ENCODE peak calls at places on chromosome 10, in four cellular contexts. I is mammary epithelial cell, O is upper lobe of right lung, U is body of pancreas. N is an unnamed sample.

GRCh38 chr10:6037975-6038624 is 24.1 kb downstream of the IL2RA start:
- DNase-seq in U (no peak), O (no peak), I (no peak), N (no peak)

GRCh38 chr10:112509558-112510299 is 62.7 kb downstream of the VTI1A start:
- DNase-seq in I (no peak), O (no peak), U (no peak), N (no peak)

GRCh38 chr10:12730809-12731519 is 270.5 kb downstream of the CCDC3 start:
- DNase-seq in U (no peak), O (no peak), I (no peak), N (no peak)

GRCh38 chr10:86139066-86139657 is 227.4 kb downstream of the GRID1 start:
- DNase-seq in O (no peak), I (no peak), U (peak), N (no peak)

GRCh38 chr10:94314913-94315545 is 47.7 kb downstream of the NOC3L start:
- DNase-seq in I (no peak), U (no peak), O (no peak), N (no peak)

GRCh38 chr10:50347394-50347802 is 96.1 kb upstream of the ASAH2 start:
- DNase-seq in U (no peak), O (no peak), I (no peak), N (no peak)

GRCh38 chr10:44343836-44344235 is 41.1 kb downstream of the CXCL12 start:
- DNase-seq in O (no peak), I (no peak), U (peak), N (no peak)

GRCh38 chr10:61903184-61903990 is 1.9 kb downstream of the ARID5B start:
- DNase-seq in O (peak), I (peak), U (peak), N (peak)

GRCh38 chr10:5731559-5731958 is 46.9 kb downstream of the TASOR2 start:
- DNase-seq in I (no peak), U (no peak), O (no peak), N (no peak)

GRCh38 chr10:84263716-84264115 is 18.9 kb downstream of the RGR start:
- DNase-seq in O (no peak), I (no peak), U (no peak), N (no peak)

GRCh38 chr10:117762819-117763172 is 220.2 kb downstream of the EMX2 start:
- DNase-seq in O (no peak), U (no peak), I (no peak), N (no peak)

GRCh38 chr10:5297466-5297865 is 67.3 kb upstream of the UCN3 start:
- DNase-seq in O (peak), U (no peak), I (peak), N (peak)

GRCh38 chr10:126929391-126929790 is 24.2 kb downstream of the DOCK1 start:
- DNase-seq in I (no peak), O (no peak), U (no peak), N (no peak)

GRCh38 chr10:58189269-58189668 is 78.4 kb downstream of the IPMK start:
- DNase-seq in O (no peak), U (no peak), I (peak), N (no peak)

GRCh38 chr10:22228167-22228938 is 10.5 kb upstream of the EBLN1 start:
- DNase-seq in I (no peak), U (no peak), O (no peak), N (no peak)

GRCh38 chr10:60441515-60441914 is 51.8 kb upstream of the ANK3 start:
- DNase-seq in O (no peak), I (no peak), U (no peak), N (no peak)

GRCh38 chr10:87545783-87546182 is 41.1 kb downstream of the MINPP1 start:
- DNase-seq in O (no peak), U (no peak), I (no peak), N (no peak)

GRCh38 chr10:73095479-73096021 is 1.1 kb downstream of the P4HA1 start:
- DNase-seq in I (peak), O (no peak), U (peak), N (peak)

GRCh38 chr10:119806334-119807130 is 66.1 kb downstream of the MCMBP start:
- DNase-seq in U (no peak), I (no peak), O (no peak), N (no peak)
- TF ChIP-seq CTCF in U (no peak), I (no peak), O (no peak), N (no peak)

DNA sequence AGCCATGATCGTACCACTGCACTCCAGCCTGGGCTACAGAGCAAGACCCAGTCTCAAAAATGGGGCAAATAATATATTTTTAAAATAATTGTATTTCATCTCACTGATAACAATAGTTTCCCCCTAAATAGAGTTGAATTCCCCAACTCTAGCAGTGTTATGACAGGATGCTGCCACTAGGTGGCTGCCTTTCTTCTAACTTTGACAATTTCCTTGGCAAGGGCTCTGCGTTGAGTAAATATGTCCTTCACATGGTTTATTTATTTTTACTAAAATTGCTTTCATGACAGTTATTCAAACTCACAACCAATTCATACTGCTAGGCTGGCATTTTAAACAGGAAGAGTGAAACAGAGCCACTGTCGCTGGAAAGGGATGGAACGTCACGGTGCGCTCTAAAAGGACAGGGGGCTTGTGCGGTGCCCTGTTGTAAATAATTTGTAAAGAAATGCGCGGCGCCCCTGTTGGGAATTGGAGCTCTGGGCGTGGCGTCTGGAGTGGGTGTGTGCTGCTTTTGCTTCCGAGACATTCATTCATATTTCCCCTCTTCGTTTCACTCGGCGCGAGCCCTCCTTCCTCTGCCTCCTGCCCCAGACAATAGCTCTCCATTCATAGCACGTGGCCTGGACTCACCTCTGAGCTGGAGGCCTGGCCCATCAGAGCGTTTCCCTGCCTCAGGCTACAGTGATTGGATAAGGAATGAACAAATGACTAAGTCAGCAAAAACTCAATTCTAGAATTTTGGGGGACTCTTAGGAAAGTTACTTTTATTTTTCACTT is 20.5 kb upstream of the PITRM1 start:
- DNase-seq in U (peak), I (peak), O (no peak), N (no peak)
- H3K27ac ChIP-seq in U (peak), I (no peak), O (peak), N (peak)

GRCh38 chr10:114163062-114163861 is 10.7 kb downstream of the CCDC186 start:
- DNase-seq in O (no peak), U (no peak), I (no peak), N (no peak)

DNA sequence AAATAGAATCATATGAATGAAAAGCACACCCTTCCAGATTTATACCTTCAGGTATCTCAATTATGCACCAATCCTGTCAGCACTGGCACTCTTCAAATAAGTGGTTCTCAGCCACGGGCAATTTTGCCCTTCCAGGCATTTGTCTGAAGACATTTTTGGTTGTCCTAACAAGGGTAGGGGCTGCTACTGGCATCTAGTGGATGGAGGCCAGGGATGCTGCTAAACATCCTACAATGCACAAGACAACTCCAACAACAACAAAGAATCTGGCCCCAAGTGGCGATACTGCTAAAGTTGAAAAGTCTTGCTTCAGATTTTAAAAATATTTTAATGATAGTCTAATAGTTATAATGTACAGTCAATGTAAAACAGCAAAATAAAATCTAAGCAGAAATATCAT is 16.1 kb downstream of the CCDC186 start:
- DNase-seq in O (no peak), U (no peak), I (no peak), N (no peak)
- TF ChIP-seq CTCF in O (no peak), U (no peak), I (peak), N (no peak)

GRCh38 chr10:8269976-8270375 is 215.5 kb downstream of the GATA3 start:
- DNase-seq in U (no peak), I (no peak), O (no peak), N (no peak)
- H3K27ac ChIP-seq in U (no peak), I (no peak), O (no peak), N (no peak)

GRCh38 chr10:101014230-101014884 is 14.7 kb downstream of the LZTS2 start:
- DNase-seq in O (peak), I (peak), U (peak), N (peak)
- TF ChIP-seq CTCF in O (peak), I (peak), U (peak), N (peak)

N was measured in upper lobe of left lung.